ENCODE peak calls at places on chromosomes 5 and 9, in four cellular contexts. One of them, this sample, is unnamed.

GRCh38 chr5:27727254-27727653 is 688.9 kb upstream of the CDH9 start:
- DNase-seq in tibial nerve: no peak
- DNase-seq in progenitor cell of endocrine pancreas: no peak
- DNase-seq in GM12864: no peak
- DNase-seq in this sample: no peak

GRCh38 chr5:141039517-141039916 is 11.7 kb upstream of the PCDHB1 start:
- DNase-seq in tibial nerve: no peak
- DNase-seq in progenitor cell of endocrine pancreas: no peak
- DNase-seq in GM12864: no peak
- DNase-seq in this sample: no peak

GRCh38 chr9:128575921-128576320 is 23.5 kb downstream of the SPTAN1 start:
- DNase-seq in tibial nerve: no peak
- DNase-seq in progenitor cell of endocrine pancreas: no peak
- DNase-seq in GM12864: no peak
- DNase-seq in this sample: no peak

GRCh38 chr9:122912964-122913673 is at the start of gene ZBTB6:
- DNase-seq in tibial nerve: peak; percentile 20
- DNase-seq in progenitor cell of endocrine pancreas: peak; percentile 22
- DNase-seq in GM12864: peak; percentile 93
- DNase-seq in this sample: peak; percentile 58

GRCh38 chr5:68224561-68225187 is 9.1 kb downstream of the PIK3R1 start:
- DNase-seq in tibial nerve: no peak
- DNase-seq in progenitor cell of endocrine pancreas: no peak
- DNase-seq in GM12864: no peak
- DNase-seq in this sample: no peak

GRCh38 chr5:131640043-131640856 is 5.2 kb upstream of the RAPGEF6 start:
- DNase-seq in tibial nerve: no peak
- DNase-seq in progenitor cell of endocrine pancreas: no peak
- DNase-seq in GM12864: no peak
- DNase-seq in this sample: no peak

GRCh38 chr5:140295414-140295813 is 7.5 kb downstream of the PFDN1 start:
- DNase-seq in tibial nerve: no peak
- DNase-seq in progenitor cell of endocrine pancreas: no peak
- DNase-seq in GM12864: peak; percentile 16
- DNase-seq in this sample: no peak

GRCh38 chr5:142358121-142358520 is 33.3 kb upstream of the SPRY4 start:
- DNase-seq in tibial nerve: no peak
- DNase-seq in progenitor cell of endocrine pancreas: no peak
- DNase-seq in GM12864: no peak
- DNase-seq in this sample: no peak

GRCh38 chr5:153352685-153353219 is 137.7 kb upstream of the GRIA1 start:
- DNase-seq in tibial nerve: no peak
- DNase-seq in progenitor cell of endocrine pancreas: no peak
- DNase-seq in GM12864: no peak
- DNase-seq in this sample: no peak

GRCh38 chr5:173862047-173862477 is 26.1 kb upstream of the CPEB4 start:
- DNase-seq in tibial nerve: no peak
- DNase-seq in progenitor cell of endocrine pancreas: no peak
- DNase-seq in GM12864: no peak
- DNase-seq in this sample: no peak

GRCh38 chr9:78620764-78621163 is 323.8 kb downstream of the PSAT1 start:
- DNase-seq in tibial nerve: no peak
- DNase-seq in progenitor cell of endocrine pancreas: no peak
- DNase-seq in GM12864: no peak
- DNase-seq in this sample: no peak

GRCh38 chr9:6545017-6545691 is 100.4 kb downstream of the GLDC start:
- DNase-seq in tibial nerve: no peak
- DNase-seq in progenitor cell of endocrine pancreas: no peak
- DNase-seq in GM12864: no peak
- DNase-seq in this sample: no peak

GRCh38 chr9:98943682-98944129 is at the start of gene COL15A1:
- DNase-seq in tibial nerve: no peak
- DNase-seq in progenitor cell of endocrine pancreas: peak; percentile 29
- DNase-seq in GM12864: no peak
- DNase-seq in this sample: peak; percentile 44

GRCh38 chr5:173853370-173854131 is 34.6 kb upstream of the CPEB4 start:
- DNase-seq in tibial nerve: no peak
- DNase-seq in progenitor cell of endocrine pancreas: no peak
- DNase-seq in GM12864: no peak
- DNase-seq in this sample: no peak

GRCh38 chr9:137307255-137308101 is 5.4 kb upstream of the NRARP start:
- DNase-seq in tibial nerve: no peak
- DNase-seq in progenitor cell of endocrine pancreas: peak; percentile 15
- DNase-seq in GM12864: no peak
- DNase-seq in this sample: no peak

GRCh38 chr9:77498891-77499290 is 149.2 kb downstream of the GNA14 start:
- DNase-seq in tibial nerve: no peak
- DNase-seq in progenitor cell of endocrine pancreas: no peak
- DNase-seq in GM12864: no peak
- DNase-seq in this sample: no peak

GRCh38 chr5:83473344-83474169 is 2.0 kb downstream of the VCAN start:
- DNase-seq in tibial nerve: peak; percentile 91
- DNase-seq in progenitor cell of endocrine pancreas: peak; percentile 89
- DNase-seq in GM12864: peak; percentile 26
- DNase-seq in this sample: peak; percentile 94

GRCh38 chr5:138536665-138537315 is 6.2 kb downstream of the ETF1 start:
- DNase-seq in tibial nerve: no peak
- DNase-seq in progenitor cell of endocrine pancreas: no peak
- DNase-seq in GM12864: no peak
- DNase-seq in this sample: no peak

GRCh38 chr5:130939059-130939458 is 226.0 kb downstream of the HINT1 start:
- DNase-seq in tibial nerve: no peak
- DNase-seq in progenitor cell of endocrine pancreas: no peak
- DNase-seq in GM12864: no peak
- DNase-seq in this sample: no peak

GRCh38 chr5:181203842-181204560 is 995 bp downstream of the TRIM7 start:
- DNase-seq in tibial nerve: no peak
- DNase-seq in progenitor cell of endocrine pancreas: no peak
- DNase-seq in GM12864: no peak
- DNase-seq in this sample: no peak

DNA sequence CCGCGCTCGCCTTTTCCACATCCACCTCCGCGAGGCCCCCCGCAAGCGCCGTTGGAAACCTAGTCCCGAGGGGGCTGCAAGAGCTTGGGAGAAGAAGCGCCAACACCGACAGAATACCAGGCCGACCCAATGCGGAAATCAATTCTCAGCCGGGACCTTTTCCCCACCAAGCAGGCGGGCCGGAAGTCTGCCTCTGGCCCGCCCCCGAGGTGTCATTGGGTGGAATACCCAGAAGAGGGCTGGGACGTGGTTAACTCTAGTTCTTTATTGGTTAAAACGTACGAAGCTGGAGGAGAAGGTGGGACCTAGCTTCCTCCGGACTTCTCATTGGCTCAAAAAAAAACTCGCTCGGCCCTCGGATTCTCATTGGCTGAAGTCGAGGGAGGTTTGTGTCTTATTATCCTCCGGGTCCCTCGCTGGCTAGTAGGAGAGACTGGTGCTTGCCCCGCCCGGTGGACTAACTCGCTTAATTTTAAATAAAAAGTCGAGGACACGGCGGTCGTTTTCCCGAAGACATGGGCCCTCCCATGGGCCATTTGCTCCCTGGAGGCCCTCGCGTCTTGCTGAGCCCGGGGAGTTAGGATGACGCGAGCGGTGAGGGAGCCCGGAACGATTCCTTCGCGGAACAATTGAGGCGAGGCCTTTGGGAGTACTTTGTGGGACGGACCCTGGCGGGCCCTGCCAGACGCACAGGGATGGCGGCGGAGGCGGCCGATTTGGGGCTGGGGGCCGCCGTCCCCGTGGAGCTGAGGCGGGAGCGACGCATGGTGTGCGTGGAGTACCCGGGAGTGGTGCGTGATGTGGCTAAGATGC is at the start of gene GTF3C5:
- DNase-seq in tibial nerve: peak; percentile 87
- DNase-seq in progenitor cell of endocrine pancreas: peak; percentile 82
- DNase-seq in GM12864: peak; percentile 98
- DNase-seq in this sample: peak; percentile 85
- TF ChIP-seq CTCF in tibial nerve: no peak
- TF ChIP-seq CTCF in progenitor cell of endocrine pancreas: no peak
- TF ChIP-seq CTCF in GM12864: no peak
- TF ChIP-seq CTCF in this sample: no peak

GRCh38 chr5:161284445-161284844 is 262.1 kb downstream of the GABRB2 start:
- DNase-seq in tibial nerve: no peak
- DNase-seq in progenitor cell of endocrine pancreas: no peak
- DNase-seq in GM12864: no peak
- DNase-seq in this sample: no peak

GRCh38 chr5:161273410-161273809 is 273.1 kb downstream of the GABRB2 start:
- DNase-seq in tibial nerve: no peak
- DNase-seq in progenitor cell of endocrine pancreas: no peak
- DNase-seq in GM12864: no peak
- DNase-seq in this sample: no peak

GRCh38 chr5:161283296-161283695 is 263.2 kb downstream of the GABRB2 start:
- DNase-seq in tibial nerve: no peak
- DNase-seq in progenitor cell of endocrine pancreas: no peak
- DNase-seq in GM12864: no peak
- DNase-seq in this sample: no peak

DNA sequence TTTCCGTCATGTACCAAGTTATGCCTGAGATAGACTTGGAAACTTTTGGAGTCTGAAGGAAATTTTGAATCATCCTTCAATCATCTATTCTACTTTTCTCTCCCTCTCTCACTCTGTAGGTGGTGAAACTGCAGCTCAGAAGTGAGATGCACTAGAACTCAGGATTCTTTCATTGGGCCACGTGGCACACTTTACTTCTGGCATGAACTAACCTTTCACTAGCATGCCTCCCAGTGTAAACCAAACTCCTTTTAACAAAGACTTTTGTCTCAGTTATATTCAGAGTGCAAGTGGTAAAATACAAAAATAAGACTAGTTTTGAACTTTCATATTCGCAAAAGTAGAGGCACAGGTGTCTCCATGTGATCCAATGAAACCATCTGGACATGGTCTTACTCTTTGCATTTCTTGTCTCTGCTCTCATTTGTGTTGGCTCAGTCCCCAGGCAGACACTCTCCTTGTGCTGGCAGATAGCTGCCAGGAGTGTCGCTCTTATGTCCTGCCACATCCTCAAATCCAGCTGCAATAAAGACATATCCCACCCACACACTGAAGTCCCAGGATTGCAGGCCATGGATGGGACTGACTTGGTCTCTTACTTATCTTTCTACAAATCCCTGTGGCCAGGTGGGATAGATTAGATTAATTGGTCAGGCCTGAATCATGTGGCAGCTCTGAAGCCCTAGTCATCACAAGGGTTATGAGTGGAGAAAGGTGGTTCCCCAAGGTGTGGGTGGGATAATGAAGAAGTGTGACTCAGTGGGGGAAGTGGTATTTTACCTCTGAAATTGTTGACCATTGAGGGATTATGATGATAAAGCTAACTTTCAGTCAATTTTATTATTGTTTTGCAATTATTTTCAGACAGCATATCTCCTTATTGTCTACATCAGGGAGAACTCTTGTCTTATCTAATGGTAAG is 267.5 kb downstream of the GABRB2 start:
- DNase-seq in tibial nerve: no peak
- DNase-seq in progenitor cell of endocrine pancreas: no peak
- DNase-seq in GM12864: no peak
- DNase-seq in this sample: no peak
- TF ChIP-seq CTCF in tibial nerve: no peak
- TF ChIP-seq CTCF in progenitor cell of endocrine pancreas: no peak
- TF ChIP-seq CTCF in GM12864: no peak
- TF ChIP-seq CTCF in this sample: no peak

GRCh38 chr9:18457498-18457897 is 16.5 kb upstream of the ADAMTSL1 start:
- DNase-seq in tibial nerve: no peak
- DNase-seq in progenitor cell of endocrine pancreas: no peak
- DNase-seq in GM12864: no peak
- DNase-seq in this sample: no peak
- TF ChIP-seq CTCF in tibial nerve: no peak
- TF ChIP-seq CTCF in progenitor cell of endocrine pancreas: no peak
- TF ChIP-seq CTCF in GM12864: no peak
- TF ChIP-seq CTCF in this sample: no peak

DNA sequence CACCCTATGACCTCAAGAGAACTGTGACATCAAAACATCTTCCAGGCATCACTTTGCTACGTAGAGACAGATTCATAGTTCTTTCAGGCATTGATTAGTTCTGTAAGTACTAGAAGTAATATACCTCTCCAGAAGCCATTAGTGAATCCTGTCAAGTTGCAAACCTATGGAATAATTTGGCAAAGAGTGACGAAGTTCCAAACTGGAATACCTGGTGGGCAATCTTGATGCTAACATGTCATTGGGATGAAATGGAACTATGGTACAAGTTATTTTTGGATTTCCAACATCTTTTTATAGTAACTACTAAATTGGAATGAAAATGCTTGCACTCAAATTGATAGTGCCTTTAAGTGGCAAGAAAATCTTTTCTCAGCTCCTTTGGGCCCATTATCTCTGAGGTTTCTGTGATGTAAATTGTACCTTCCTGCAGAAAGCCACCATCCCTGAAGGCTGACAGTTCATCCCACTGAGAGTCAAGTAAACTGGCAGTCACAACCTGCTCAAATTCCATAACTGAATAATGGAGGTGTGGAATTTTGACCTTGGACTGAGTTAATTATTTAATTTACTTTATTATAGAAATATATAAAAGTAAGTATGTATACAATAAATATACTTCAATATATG is 435.5 kb downstream of the DTWD2 start:
- DNase-seq in tibial nerve: no peak
- DNase-seq in progenitor cell of endocrine pancreas: no peak
- DNase-seq in GM12864: no peak
- DNase-seq in this sample: no peak
- TF ChIP-seq CTCF in tibial nerve: no peak
- TF ChIP-seq CTCF in progenitor cell of endocrine pancreas: no peak
- TF ChIP-seq CTCF in GM12864: no peak
- TF ChIP-seq CTCF in this sample: no peak

DNA sequence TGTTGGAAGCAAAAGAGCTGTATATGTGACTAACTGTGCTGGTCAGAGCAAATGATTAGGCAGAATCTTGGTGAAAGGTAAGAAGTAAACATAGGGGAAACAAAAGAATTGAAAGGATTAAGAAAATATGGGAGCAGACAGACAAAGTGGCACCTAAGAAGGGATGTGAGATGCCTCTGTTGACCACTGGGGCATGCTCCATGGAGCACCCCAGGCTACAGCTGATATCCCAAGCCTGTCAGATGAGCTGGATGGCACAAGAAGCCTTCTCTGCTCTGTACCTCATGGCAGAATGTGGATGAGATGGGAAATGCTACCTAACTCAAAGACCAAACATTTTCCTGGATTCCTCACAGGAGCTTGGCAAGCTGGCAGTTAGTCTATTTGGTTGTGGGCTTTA is 89.3 kb upstream of the SLIT3 start:
- DNase-seq in tibial nerve: no peak
- DNase-seq in progenitor cell of endocrine pancreas: no peak
- DNase-seq in GM12864: no peak
- DNase-seq in this sample: no peak
- TF ChIP-seq CTCF in tibial nerve: no peak
- TF ChIP-seq CTCF in progenitor cell of endocrine pancreas: peak; percentile 7
- TF ChIP-seq CTCF in GM12864: peak; percentile 9
- TF ChIP-seq CTCF in this sample: no peak

GRCh38 chr5:6950872-6951271 is 237.6 kb downstream of the TENT4A start:
- DNase-seq in tibial nerve: no peak
- DNase-seq in progenitor cell of endocrine pancreas: no peak
- DNase-seq in GM12864: no peak
- DNase-seq in this sample: no peak
- TF ChIP-seq CTCF in tibial nerve: no peak
- TF ChIP-seq CTCF in progenitor cell of endocrine pancreas: no peak
- TF ChIP-seq CTCF in GM12864: no peak
- TF ChIP-seq CTCF in this sample: no peak

This sample was measured in endothelial cell.